ENCODE peak calls at places on chromosomes 16 and 17, in six cellular contexts. One of them, this sample, is unnamed.

GRCh38 chr16:61277849-61278248 is 758.4 kb downstream of the CDH8 start:
- DNase-seq in mesenchymal stem cell: no peak
- DNase-seq in H1: no peak
- DNase-seq in H9: no peak
- DNase-seq in neuronal stem cell: no peak
- DNase-seq in trophoblast cell: no peak
- DNase-seq in this sample: no peak

GRCh38 chr17:47735139-47735464 is 2.1 kb downstream of the TBX21 start:
- DNase-seq in mesenchymal stem cell: no peak
- DNase-seq in H1: no peak
- DNase-seq in H9: no peak
- DNase-seq in neuronal stem cell: no peak
- DNase-seq in trophoblast cell: no peak
- DNase-seq in this sample: no peak

GRCh38 chr17:74361613-74362391 is at the start of gene BTBD17:
- DNase-seq in mesenchymal stem cell: no peak
- DNase-seq in H1: peak
- DNase-seq in H9: peak
- DNase-seq in neuronal stem cell: peak
- DNase-seq in trophoblast cell: peak
- DNase-seq in this sample: no peak

GRCh38 chr17:74776990-74777389 is 845 bp upstream of the NAT9 start:
- DNase-seq in mesenchymal stem cell: no peak
- DNase-seq in H1: no peak
- DNase-seq in H9: no peak
- DNase-seq in neuronal stem cell: no peak
- DNase-seq in trophoblast cell: no peak
- DNase-seq in this sample: no peak

GRCh38 chr17:30035369-30035768 is 81.2 kb upstream of the NSRP1 start:
- DNase-seq in mesenchymal stem cell: no peak
- DNase-seq in H1: no peak
- DNase-seq in H9: no peak
- DNase-seq in neuronal stem cell: no peak
- DNase-seq in trophoblast cell: no peak
- DNase-seq in this sample: no peak

GRCh38 chr17:40415390-40415789 is 2.3 kb downstream of the TOP2A start:
- DNase-seq in mesenchymal stem cell: peak
- DNase-seq in H1: no peak
- DNase-seq in H9: no peak
- DNase-seq in neuronal stem cell: no peak
- DNase-seq in trophoblast cell: peak
- DNase-seq in this sample: peak

GRCh38 chr17:38715216-38715943 is 10.3 kb downstream of the MLLT6 start:
- DNase-seq in mesenchymal stem cell: no peak
- DNase-seq in H1: no peak
- DNase-seq in H9: no peak
- DNase-seq in neuronal stem cell: no peak
- DNase-seq in trophoblast cell: no peak
- DNase-seq in this sample: no peak

GRCh38 chr16:75497558-75497957 is 2.3 kb upstream of the CHST6 start:
- DNase-seq in mesenchymal stem cell: no peak
- DNase-seq in H1: no peak
- DNase-seq in H9: no peak
- DNase-seq in neuronal stem cell: no peak
- DNase-seq in trophoblast cell: no peak
- DNase-seq in this sample: no peak

GRCh38 chr17:76270127-76270592 is 5.0 kb downstream of the UBALD2 start:
- DNase-seq in mesenchymal stem cell: no peak
- DNase-seq in H1: no peak
- DNase-seq in H9: no peak
- DNase-seq in neuronal stem cell: no peak
- DNase-seq in trophoblast cell: no peak
- DNase-seq in this sample: no peak

GRCh38 chr16:30715777-30716445 is 16.9 kb downstream of the SRCAP start:
- DNase-seq in mesenchymal stem cell: peak
- DNase-seq in H1: no peak
- DNase-seq in H9: no peak
- DNase-seq in neuronal stem cell: no peak
- DNase-seq in trophoblast cell: peak
- DNase-seq in this sample: peak

GRCh38 chr17:80668375-80669149 is 123.9 kb downstream of the RPTOR start:
- DNase-seq in mesenchymal stem cell: no peak
- DNase-seq in H1: no peak
- DNase-seq in H9: no peak
- DNase-seq in neuronal stem cell: no peak
- DNase-seq in trophoblast cell: no peak
- DNase-seq in this sample: no peak

GRCh38 chr17:7156342-7156940 is 22.7 kb downstream of the ASGR1 start:
- DNase-seq in mesenchymal stem cell: no peak
- DNase-seq in H1: no peak
- DNase-seq in H9: no peak
- DNase-seq in neuronal stem cell: no peak
- DNase-seq in trophoblast cell: no peak
- DNase-seq in this sample: no peak
- H4K91ac ChIP-seq in mesenchymal stem cell: peak
- H4K91ac ChIP-seq in H1: peak
- H4K91ac ChIP-seq in H9: no peak
- H4K91ac ChIP-seq in neuronal stem cell: no peak
- H4K91ac ChIP-seq in trophoblast cell: no peak
- H4K91ac ChIP-seq in this sample: no peak

GRCh38 chr16:67281536-67282446 is 2.5 kb downstream of the PLEKHG4 start:
- DNase-seq in mesenchymal stem cell: no peak
- DNase-seq in H1: no peak
- DNase-seq in H9: no peak
- DNase-seq in neuronal stem cell: no peak
- DNase-seq in trophoblast cell: no peak
- DNase-seq in this sample: no peak
- H3K9ac ChIP-seq in mesenchymal stem cell: no peak
- H3K9ac ChIP-seq in H1: no peak
- H3K9ac ChIP-seq in H9: no peak
- H3K9ac ChIP-seq in neuronal stem cell: no peak
- H3K9ac ChIP-seq in trophoblast cell: no peak
- H3K9ac ChIP-seq in this sample: no peak

GRCh38 chr16:49081556-49081955 is 200.1 kb downstream of the CBLN1 start:
- DNase-seq in mesenchymal stem cell: no peak
- DNase-seq in H1: no peak
- DNase-seq in H9: no peak
- DNase-seq in neuronal stem cell: no peak
- DNase-seq in trophoblast cell: no peak
- DNase-seq in this sample: no peak

GRCh38 chr16:49078571-49078970 is 203.1 kb downstream of the CBLN1 start:
- DNase-seq in mesenchymal stem cell: no peak
- DNase-seq in H1: no peak
- DNase-seq in H9: no peak
- DNase-seq in neuronal stem cell: no peak
- DNase-seq in trophoblast cell: no peak
- DNase-seq in this sample: no peak

GRCh38 chr16:49075709-49076108 is 205.9 kb downstream of the CBLN1 start:
- DNase-seq in mesenchymal stem cell: no peak
- DNase-seq in H1: no peak
- DNase-seq in H9: no peak
- DNase-seq in neuronal stem cell: no peak
- DNase-seq in trophoblast cell: no peak
- DNase-seq in this sample: no peak

DNA sequence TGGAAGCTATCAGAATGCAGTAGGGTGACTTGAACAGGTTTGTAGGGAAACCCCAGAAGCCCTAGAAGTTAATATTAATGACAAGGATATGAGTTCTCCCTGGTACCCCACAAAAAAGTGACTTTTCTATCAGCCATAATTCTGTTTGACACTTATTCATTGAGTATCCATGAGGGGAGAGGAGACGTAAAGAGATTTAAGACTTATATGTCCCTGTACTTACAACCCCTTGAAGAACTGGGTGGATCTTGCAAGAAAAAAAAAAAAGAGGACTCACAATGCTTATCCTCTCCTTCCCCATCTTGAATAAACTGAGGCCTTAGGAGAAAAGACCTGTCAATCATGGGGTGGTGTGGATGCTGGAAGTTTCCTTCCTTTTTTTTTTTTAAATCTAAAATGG is 203.5 kb downstream of the CBLN1 start:
- DNase-seq in mesenchymal stem cell: no peak
- DNase-seq in H1: no peak
- DNase-seq in H9: no peak
- DNase-seq in neuronal stem cell: no peak
- DNase-seq in trophoblast cell: no peak
- DNase-seq in this sample: no peak
- H4K91ac ChIP-seq in mesenchymal stem cell: no peak
- H4K91ac ChIP-seq in H1: no peak
- H4K91ac ChIP-seq in H9: no peak
- H4K91ac ChIP-seq in neuronal stem cell: no peak
- H4K91ac ChIP-seq in trophoblast cell: no peak
- H4K91ac ChIP-seq in this sample: no peak

DNA sequence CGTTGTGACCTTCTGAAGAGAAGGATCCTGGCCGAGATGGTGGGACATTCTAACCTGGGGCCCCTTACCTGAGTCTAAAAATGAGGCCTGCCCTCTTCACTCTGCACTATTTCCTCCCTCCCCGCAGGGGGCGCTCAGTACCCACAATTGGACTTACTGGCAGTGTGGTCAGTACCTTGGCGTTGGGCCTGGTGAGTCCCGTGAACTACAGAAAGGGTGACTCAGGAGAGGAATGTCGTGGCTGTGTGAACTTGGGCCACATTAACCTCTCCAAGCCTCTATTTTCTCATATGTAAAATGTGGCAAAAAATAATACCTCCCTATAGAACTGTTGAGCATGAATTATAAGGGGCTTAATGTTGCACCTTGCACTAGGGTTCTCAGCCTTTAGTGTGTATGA is 3.9 kb downstream of the RSAD1 start:
- DNase-seq in mesenchymal stem cell: peak
- DNase-seq in H1: peak
- DNase-seq in H9: peak
- DNase-seq in neuronal stem cell: peak
- DNase-seq in trophoblast cell: peak
- DNase-seq in this sample: peak
- H3K9ac ChIP-seq in mesenchymal stem cell: peak
- H3K9ac ChIP-seq in H1: no peak
- H3K9ac ChIP-seq in H9: no peak
- H3K9ac ChIP-seq in neuronal stem cell: no peak
- H3K9ac ChIP-seq in trophoblast cell: no peak
- H3K9ac ChIP-seq in this sample: no peak

DNA sequence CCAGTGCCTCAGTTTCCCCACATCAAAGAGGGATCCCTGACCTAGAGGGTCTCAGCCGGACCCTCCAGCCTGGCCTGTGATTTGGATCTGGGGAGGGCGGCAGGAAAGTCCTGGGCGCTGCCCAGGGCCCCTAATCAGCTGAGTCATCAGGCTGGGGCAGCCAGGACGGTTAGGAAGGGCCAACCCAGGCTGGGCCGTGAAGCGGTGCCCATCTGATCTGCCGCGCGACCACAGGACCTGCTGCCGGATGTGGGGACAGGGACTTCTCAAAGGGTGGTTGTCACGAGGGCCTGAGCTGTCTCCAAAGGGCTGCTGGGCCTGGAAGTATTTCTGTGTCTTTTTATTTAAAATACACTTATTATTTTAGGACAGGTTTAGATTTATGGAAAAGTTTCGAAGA is 4.4 kb downstream of the TPSAB1 start:
- DNase-seq in mesenchymal stem cell: no peak
- DNase-seq in H1: no peak
- DNase-seq in H9: no peak
- DNase-seq in neuronal stem cell: no peak
- DNase-seq in trophoblast cell: no peak
- DNase-seq in this sample: no peak
- H4K91ac ChIP-seq in mesenchymal stem cell: no peak
- H4K91ac ChIP-seq in H1: no peak
- H4K91ac ChIP-seq in H9: no peak
- H4K91ac ChIP-seq in neuronal stem cell: no peak
- H4K91ac ChIP-seq in trophoblast cell: no peak
- H4K91ac ChIP-seq in this sample: no peak

DNA sequence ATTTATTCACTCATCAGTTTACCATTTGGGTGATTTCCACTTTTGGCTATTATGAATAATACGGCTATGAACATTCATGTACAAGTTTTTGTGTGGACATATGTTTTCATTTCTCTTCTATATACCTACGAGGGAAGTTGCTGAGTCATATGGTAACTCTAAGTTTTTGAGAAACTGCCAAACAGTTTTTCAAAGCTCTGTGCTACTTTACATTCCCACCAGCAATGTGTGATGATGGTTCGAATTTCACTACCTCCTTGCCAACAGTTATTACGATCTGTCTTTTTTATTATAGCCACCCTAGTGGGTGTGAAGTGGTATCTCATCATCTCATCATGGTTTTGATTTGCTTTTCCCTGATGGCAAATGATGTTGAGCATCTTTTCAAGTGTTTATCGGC is 63.7 kb upstream of the MRTFB start:
- DNase-seq in mesenchymal stem cell: no peak
- DNase-seq in H1: no peak
- DNase-seq in H9: no peak
- DNase-seq in neuronal stem cell: no peak
- DNase-seq in trophoblast cell: no peak
- DNase-seq in this sample: peak
- H3K9ac ChIP-seq in mesenchymal stem cell: no peak
- H3K9ac ChIP-seq in H1: no peak
- H3K9ac ChIP-seq in H9: no peak
- H3K9ac ChIP-seq in neuronal stem cell: no peak
- H3K9ac ChIP-seq in trophoblast cell: no peak
- H3K9ac ChIP-seq in this sample: no peak

GRCh38 chr16:21233521-21234150 is at the start of gene ANKS4B:
- DNase-seq in mesenchymal stem cell: no peak
- DNase-seq in H1: peak
- DNase-seq in H9: no peak
- DNase-seq in neuronal stem cell: no peak
- DNase-seq in trophoblast cell: no peak
- DNase-seq in this sample: no peak
- H4K91ac ChIP-seq in mesenchymal stem cell: no peak
- H4K91ac ChIP-seq in H1: no peak
- H4K91ac ChIP-seq in H9: no peak
- H4K91ac ChIP-seq in neuronal stem cell: no peak
- H4K91ac ChIP-seq in trophoblast cell: no peak
- H4K91ac ChIP-seq in this sample: no peak